ENCODE peak calls at places on chromosomes 16 and 17, in nine cellular contexts. D, X, Z, Q, U, P, B, N and F are unnamed samples.

GRCh38 chr17:32496348-32497078 is 9.7 kb downstream of the CDK5R1 start:
- DNase-seq in Z (no peak), B (no peak), N (no peak), P (no peak), D (no peak), U (no peak), X (no peak), Q (no peak), F (no peak)

GRCh38 chr16:82630688-82631087 is 3.9 kb downstream of the CDH13 start:
- DNase-seq in X (no peak), B (no peak), D (no peak), P (no peak), N (no peak), Q (no peak), U (no peak), Z (no peak), F (no peak)

GRCh38 chr17:42526031-42526444 is 10.0 kb upstream of the NAGLU start:
- DNase-seq in P (no peak), Z (no peak), Q (no peak), X (no peak), U (no peak), D (no peak), B (no peak), N (no peak), F (no peak)

GRCh38 chr17:76567634-76568432 is 17.8 kb downstream of the ST6GALNAC2 start:
- DNase-seq in Q (no peak), D (no peak), N (no peak), Z (no peak), U (no peak), X (no peak), P (no peak), B (no peak), F (no peak)

GRCh38 chr16:17346774-17347569 is 123.8 kb downstream of the XYLT1 start:
- DNase-seq in U (no peak), D (peak; percentile 63), X (no peak), B (no peak), N (no peak), P (no peak), Q (no peak), Z (peak; percentile 62), F (no peak)

GRCh38 chr16:14502932-14503741 is 126.9 kb downstream of the PARN start:
- DNase-seq in Z (peak; percentile 50), B (no peak), U (no peak), P (no peak), D (no peak), N (no peak), Q (no peak), X (no peak), F (no peak)

GRCh38 chr16:29848420-29849297 is 14.4 kb downstream of the CDIPT start:
- DNase-seq in X (peak; percentile 81), D (peak; percentile 87), U (no peak), N (peak; percentile 57), Z (peak; percentile 67), Q (no peak), B (peak; percentile 84), P (peak; percentile 61), F (peak; percentile 60)

GRCh38 chr17:40548491-40548981 is 16.7 kb downstream of the CCR7 start:
- DNase-seq in U (no peak), B (peak; percentile 18), X (no peak), Z (no peak), Q (no peak), P (no peak), N (no peak), D (no peak), F (no peak)

GRCh38 chr17:30173649-30174048 is 57.0 kb downstream of the NSRP1 start:
- DNase-seq in U (no peak), D (no peak), N (no peak), Q (no peak), P (no peak), Z (peak; percentile 57), B (no peak), X (no peak), F (no peak)

GRCh38 chr16:58451945-58452401 is 48.0 kb upstream of the NDRG4 start:
- DNase-seq in U (no peak), X (no peak), D (no peak), P (no peak), B (no peak), Z (no peak), N (no peak), Q (no peak), F (no peak)

GRCh38 chr17:63844293-63844672 is 1.8 kb upstream of the SMARCD2 start:
- DNase-seq in D (no peak), X (no peak), Q (no peak), U (no peak), B (no peak), Z (no peak), N (no peak), P (no peak), F (no peak)

GRCh38 chr17:59361916-59362810 is 30.7 kb downstream of the YPEL2 start:
- DNase-seq in X (peak; percentile 33), Z (peak; percentile 38), U (no peak), B (no peak), N (no peak), P (peak; percentile 36), D (peak; percentile 66), Q (no peak), F (no peak)

GRCh38 chr17:58831780-58832179 is 76.1 kb downstream of the PPM1E start:
- DNase-seq in X (no peak), P (no peak), N (no peak), Q (no peak), U (no peak), D (no peak), Z (no peak), B (no peak), F (no peak)

GRCh38 chr17:56570199-56570598 is 23.3 kb upstream of the NOG start:
- DNase-seq in P (no peak), D (no peak), X (no peak), U (no peak), Z (no peak), B (no peak), N (no peak), Q (no peak), F (no peak)

GRCh38 chr17:41118721-41119120 is 548 bp upstream of the KRTAP4-11 start:
- DNase-seq in U (no peak), B (no peak), Q (no peak), Z (no peak), X (no peak), N (no peak), D (no peak), P (no peak), F (no peak)

GRCh38 chr17:81549031-81549557 is 3.1 kb downstream of the FAAP100 start:
- DNase-seq in X (no peak), U (no peak), B (no peak), Q (no peak), P (no peak), N (no peak), Z (no peak), D (no peak), F (no peak)

GRCh38 chr17:81039854-81040758 is 5.2 kb downstream of the BAIAP2 start:
- DNase-seq in B (peak; percentile 61), Q (no peak), N (no peak), Z (no peak), D (no peak), X (no peak), U (no peak), P (peak; percentile 13), F (no peak)

GRCh38 chr16:11976850-11977205 is 294 bp downstream of the SNX29 start:
- DNase-seq in N (no peak), B (no peak), X (no peak), U (no peak), D (no peak), P (no peak), Z (peak; percentile 24), Q (no peak), F (no peak)

GRCh38 chr16:56087636-56088035 is 103.7 kb upstream of the GNAO1 start:
- DNase-seq in Z (no peak), X (no peak), U (no peak), N (no peak), D (no peak), P (no peak), B (no peak), Q (no peak), F (no peak)

GRCh38 chr17:21124096-21124495 is 2.7 kb upstream of the DHRS7B start:
- DNase-seq in U (no peak), X (no peak), B (no peak), Q (no peak), D (no peak), P (no peak), Z (no peak), N (no peak), F (no peak)

GRCh38 chr16:180101-180920 is at the start of gene HBQ1:
- DNase-seq in D (peak; percentile 49), X (peak; percentile 27), N (peak; percentile 52), U (no peak), Z (peak; percentile 37), Q (peak; percentile 61), B (peak; percentile 63), P (peak; percentile 58), F (peak; percentile 45)

GRCh38 chr16:53984936-53985335 is 281.0 kb downstream of the FTO start:
- DNase-seq in U (no peak), P (no peak), Z (no peak), Q (no peak), B (no peak), D (no peak), X (no peak), N (no peak), F (no peak)

GRCh38 chr17:8887834-8888703 is 20.6 kb upstream of the PIK3R6 start:
- DNase-seq in X (no peak), Q (no peak), U (no peak), Z (no peak), D (no peak), P (no peak), N (no peak), B (peak; percentile 22), F (no peak)